ENCODE peak calls at places on chromosome 11, in four cellular contexts. B, X, P and I are unnamed samples.

GRCh38 chr11:130826572-130826971 is 89.7 kb downstream of the SNX19 start:
- DNase-seq in B (no peak), X (no peak), P (no peak), I (no peak)

GRCh38 chr11:2885017-2885675 is 429 bp downstream of the CDKN1C start:
- DNase-seq in B (no peak), X (peak; percentile 61), P (peak; percentile 91), I (peak; percentile 22)

GRCh38 chr11:55852141-55852540 is 13.6 kb downstream of the OR5D16 start:
- DNase-seq in B (no peak), X (no peak), P (no peak), I (no peak)

GRCh38 chr11:77710358-77710757 is 72.8 kb upstream of the CLNS1A start:
- DNase-seq in B (no peak), X (peak; percentile 18), P (no peak), I (no peak)

GRCh38 chr11:2771758-2772466 is 72.1 kb upstream of the KCNQ1OT1 start:
- DNase-seq in B (no peak), X (no peak), P (peak; percentile 41), I (peak; percentile 23)

GRCh38 chr11:77580712-77581337 is 8.9 kb upstream of the AQP11 start:
- DNase-seq in B (no peak), X (no peak), P (no peak), I (no peak)

GRCh38 chr11:63639195-63639832 is 25.1 kb upstream of the PLAAT3 start:
- DNase-seq in B (no peak), X (peak; percentile 58), P (no peak), I (no peak)

GRCh38 chr11:1782831-1783724 is 19.4 kb upstream of the CTSD start:
- DNase-seq in B (no peak), X (peak; percentile 86), P (no peak), I (no peak)

GRCh38 chr11:73384871-73385692 is 8.9 kb downstream of the RELT start:
- DNase-seq in B (no peak), X (no peak), P (peak; percentile 97), I (no peak)

GRCh38 chr11:129315781-129316579 is 59.7 kb upstream of the BARX2 start:
- DNase-seq in B (no peak), X (no peak), P (no peak), I (no peak)

GRCh38 chr11:15830730-15831443 is 525.5 kb downstream of the SOX6 start:
- DNase-seq in B (no peak), X (no peak), P (no peak), I (no peak)

GRCh38 chr11:104175769-104176168 is 11.8 kb upstream of the PDGFD start:
- DNase-seq in B (no peak), X (no peak), P (no peak), I (no peak)

GRCh38 chr11:17412488-17413180 is 24.2 kb upstream of the KCNJ11 start:
- DNase-seq in B (no peak), X (no peak), P (peak; percentile 44), I (no peak)

GRCh38 chr11:117910941-117911630 is 18.1 kb downstream of the TMPRSS13 start:
- DNase-seq in B (no peak), X (no peak), P (peak; percentile 48), I (peak; percentile 19)

GRCh38 chr11:28735511-28735910 is 627.3 kb downstream of the METTL15 start:
- DNase-seq in B (no peak), X (no peak), P (no peak), I (no peak)

GRCh38 chr11:28071305-28071704 is 36.7 kb downstream of the KIF18A start:
- DNase-seq in B (no peak), X (no peak), P (no peak), I (no peak)

GRCh38 chr11:22130462-22131053 is 62.3 kb upstream of the ANO5 start:
- DNase-seq in B (no peak), X (no peak), P (no peak), I (no peak)

GRCh38 chr11:37657645-37658044 is 1059.6 kb upstream of the RAG2 start:
- DNase-seq in B (no peak), X (peak; percentile 34), P (no peak), I (no peak)

GRCh38 chr11:128790200-128790599 is 76.9 kb downstream of the KCNJ1 start:
- DNase-seq in B (no peak), X (peak; percentile 73), P (no peak), I (no peak)

GRCh38 chr11:1479678-1480118 is 6.9 kb downstream of the MOB2 start:
- DNase-seq in B (no peak), X (no peak), P (peak; percentile 37), I (no peak)

GRCh38 chr11:20429216-20429615 is 41.7 kb downstream of the PRMT3 start:
- DNase-seq in B (no peak), X (no peak), P (no peak), I (no peak)

GRCh38 chr11:95170294-95170693 is 60.7 kb downstream of the SESN3 start:
- DNase-seq in B (no peak), X (no peak), P (no peak), I (no peak)

GRCh38 chr11:73246303-73246702 is 25.8 kb upstream of the P2RY6 start:
- DNase-seq in B (no peak), X (peak; percentile 15), P (no peak), I (no peak)

GRCh38 chr11:90189011-90189410 is 33.8 kb downstream of the CHORDC1 start:
- DNase-seq in B (no peak), X (no peak), P (no peak), I (no peak)

GRCh38 chr11:23688835-23689234 is 808.0 kb upstream of the LUZP2 start:
- DNase-seq in B (no peak), X (peak; percentile 26), P (no peak), I (no peak)

GRCh38 chr11:134578807-134579708 is 167.0 kb upstream of the B3GAT1 start:
- DNase-seq in B (no peak), X (no peak), P (no peak), I (no peak)

GRCh38 chr11:65787649-65788622 is 1.1 kb downstream of the OVOL1 start:
- DNase-seq in B (peak; percentile 47), X (no peak), P (no peak), I (no peak)

GRCh38 chr11:3121416-3121815 is 43.7 kb downstream of the OSBPL5 start:
- DNase-seq in B (no peak), X (no peak), P (peak; percentile 63), I (no peak)

GRCh38 chr11:19934828-19935259 is 222.2 kb downstream of the NAV2 start:
- DNase-seq in B (no peak), X (peak; percentile 67), P (no peak), I (no peak)

GRCh38 chr11:67583319-67584204 is at the start of gene GSTP1:
- DNase-seq in B (peak; percentile 82), X (peak; percentile 90), P (peak; percentile 95), I (peak; percentile 66)

GRCh38 chr11:66554602-66555001 is 7.9 kb downstream of the ACTN3 start:
- DNase-seq in B (no peak), X (no peak), P (no peak), I (no peak)

GRCh38 chr11:11977206-11977938 is 31.1 kb downstream of the DKK3 start:
- DNase-seq in B (no peak), X (peak; percentile 87), P (no peak), I (no peak)

GRCh38 chr11:63551889-63552266 is 11.3 kb downstream of the PLAAT2 start:
- DNase-seq in B (no peak), X (no peak), P (no peak), I (no peak)

GRCh38 chr11:13160745-13161144 is 116.8 kb upstream of the BMAL1 start:
- DNase-seq in B (no peak), X (no peak), P (no peak), I (no peak)

GRCh38 chr11:60343094-60343704 is 16.1 kb downstream of the MS4A6E start:
- DNase-seq in B (no peak), X (peak; percentile 0), P (no peak), I (no peak)

GRCh38 chr11:11510939-11511338 is 110.9 kb downstream of the GALNT18 start:
- DNase-seq in B (no peak), X (no peak), P (no peak), I (no peak)

GRCh38 chr11:128860571-128861361 is 6.3 kb downstream of the KCNJ1 start:
- DNase-seq in B (no peak), X (no peak), P (no peak), I (no peak)

GRCh38 chr11:88281317-88281712 is 56.2 kb downstream of the CTSC start:
- DNase-seq in B (no peak), X (peak; percentile 8), P (no peak), I (no peak)
- TF ChIP-seq CTCF in B (peak; percentile 7), X (no peak), P (no peak), I (no peak)

DNA sequence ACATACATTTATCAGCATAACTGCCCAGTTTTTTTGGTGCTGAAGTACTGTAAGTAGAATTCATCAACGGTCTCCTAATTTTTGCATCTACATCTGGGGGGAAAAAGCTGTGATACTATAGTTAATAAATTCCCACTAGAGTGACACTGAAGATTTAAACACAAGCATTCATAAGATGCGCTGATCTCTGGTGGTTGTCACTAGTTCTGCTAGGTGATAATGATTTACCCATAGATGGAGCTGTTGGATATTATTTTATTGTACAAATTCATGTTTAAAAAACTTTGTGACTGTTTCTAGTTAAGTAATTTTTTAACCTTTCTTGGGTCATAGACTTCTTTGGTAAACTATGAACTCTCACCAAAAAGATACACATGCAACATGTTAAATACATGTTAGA is 106.6 kb downstream of the EMSY start:
- DNase-seq in B (no peak), X (peak; percentile 41), P (no peak), I (no peak)
- TF ChIP-seq CTCF in B (no peak), X (no peak), P (no peak), I (peak; percentile 16)

DNA sequence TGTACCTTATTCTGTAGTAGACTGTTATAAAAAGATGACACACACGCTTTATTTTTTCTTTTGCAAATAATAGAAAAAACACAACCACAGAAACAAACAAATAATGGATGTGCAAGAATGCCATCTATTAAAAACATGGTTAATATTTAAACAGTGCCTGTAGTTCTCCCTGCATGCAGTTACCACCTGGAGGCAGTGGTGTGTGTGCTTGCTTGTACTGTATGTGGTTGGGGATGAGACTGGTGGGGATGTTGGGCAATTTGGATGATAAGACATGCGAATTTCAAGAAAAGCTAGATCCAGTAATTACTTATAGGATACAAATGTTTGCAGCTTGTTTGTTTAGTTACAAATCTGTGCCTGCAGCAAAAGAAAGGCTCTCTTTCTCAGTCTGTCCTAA is 3.6 kb downstream of the C11orf87 start:
- DNase-seq in B (no peak), X (no peak), P (no peak), I (no peak)
- TF ChIP-seq CTCF in B (peak; percentile 17), X (peak; percentile 10), P (no peak), I (no peak)

DNA sequence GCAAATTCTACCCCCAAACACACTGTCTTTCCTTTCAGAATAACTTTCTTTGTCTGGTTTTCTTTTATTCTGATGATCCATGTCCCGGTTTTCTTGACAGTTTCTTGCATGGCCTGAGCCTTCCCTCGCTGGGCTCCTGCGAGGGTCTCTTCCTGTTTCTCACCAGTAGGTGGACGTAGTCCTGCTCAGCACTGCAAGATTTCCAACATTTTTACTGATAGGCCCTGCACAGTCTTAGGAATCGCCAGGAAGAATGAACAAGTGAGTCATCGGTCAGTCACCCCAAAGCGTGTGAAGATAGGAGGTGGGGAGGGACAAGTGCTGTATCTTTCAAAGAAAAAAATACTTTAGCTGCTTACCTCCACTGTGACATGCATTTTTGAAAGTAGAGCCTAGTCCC is 16.9 kb upstream of the KIRREL3 start:
- DNase-seq in B (no peak), X (peak; percentile 17), P (no peak), I (no peak)
- TF ChIP-seq CTCF in B (peak; percentile 70), X (peak; percentile 22), P (no peak), I (no peak)

DNA sequence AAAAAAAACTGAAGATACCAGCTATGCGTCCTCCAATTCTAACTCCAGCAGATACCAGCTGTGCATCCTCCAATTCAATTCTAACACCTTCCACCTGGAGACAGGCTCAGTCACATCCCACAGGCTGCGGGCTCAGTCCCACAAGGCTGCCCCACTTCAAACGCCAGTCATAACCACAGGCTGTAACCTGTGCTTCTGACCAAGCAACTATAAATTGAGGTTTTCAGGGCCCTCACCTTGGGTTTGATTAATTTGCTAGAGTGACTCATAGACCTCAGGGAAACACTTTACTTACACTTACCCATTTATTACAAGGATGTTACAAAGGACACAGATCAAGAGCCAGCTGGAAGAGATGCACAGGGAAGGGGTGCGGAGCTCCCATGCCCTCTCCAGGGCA is 32.4 kb upstream of the MSANTD2 start:
- DNase-seq in B (no peak), X (no peak), P (no peak), I (no peak)
- TF ChIP-seq CTCF in B (no peak), X (no peak), P (no peak), I (no peak)